ENCODE peak calls at places on chromosomes 11 and 22, in nine cellular contexts. One of them, this sample, is unnamed.

GRCh38 chr22:20016734-20017621 is at the start of gene ARVCF:
- DNase-seq in trophoblast cell: peak; percentile 88
- DNase-seq in esophagus squamous epithelium: no peak
- DNase-seq in effector memory CD4-positive, alpha-beta T cell: peak; percentile 88
- DNase-seq in OCI-LY7: peak; percentile 90
- DNase-seq in SJSA1: peak; percentile 82
- DNase-seq in kidney: peak; percentile 97
- DNase-seq in right lobe of liver: peak; percentile 96
- DNase-seq in PC-3: peak; percentile 86
- DNase-seq in this sample: peak; percentile 84

GRCh38 chr11:61666684-61667297 is 13.4 kb upstream of the DAGLA start:
- DNase-seq in trophoblast cell: no peak
- DNase-seq in esophagus squamous epithelium: no peak
- DNase-seq in effector memory CD4-positive, alpha-beta T cell: no peak
- DNase-seq in OCI-LY7: no peak
- DNase-seq in SJSA1: no peak
- DNase-seq in kidney: no peak
- DNase-seq in right lobe of liver: no peak
- DNase-seq in PC-3: no peak
- DNase-seq in this sample: no peak

GRCh38 chr11:114284021-114284420 is 12.2 kb upstream of the NNMT start:
- DNase-seq in trophoblast cell: no peak
- DNase-seq in esophagus squamous epithelium: no peak
- DNase-seq in effector memory CD4-positive, alpha-beta T cell: no peak
- DNase-seq in OCI-LY7: no peak
- DNase-seq in SJSA1: no peak
- DNase-seq in kidney: no peak
- DNase-seq in right lobe of liver: peak; percentile 81
- DNase-seq in PC-3: no peak
- DNase-seq in this sample: no peak

GRCh38 chr11:112537846-112538330 is 277.2 kb upstream of the PLET1 start:
- DNase-seq in trophoblast cell: peak; percentile 92
- DNase-seq in esophagus squamous epithelium: no peak
- DNase-seq in effector memory CD4-positive, alpha-beta T cell: no peak
- DNase-seq in OCI-LY7: no peak
- DNase-seq in SJSA1: no peak
- DNase-seq in kidney: no peak
- DNase-seq in right lobe of liver: no peak
- DNase-seq in PC-3: peak; percentile 53
- DNase-seq in this sample: no peak

GRCh38 chr11:94845622-94846021 is 77.5 kb downstream of the AMOTL1 start:
- DNase-seq in trophoblast cell: no peak
- DNase-seq in esophagus squamous epithelium: no peak
- DNase-seq in effector memory CD4-positive, alpha-beta T cell: no peak
- DNase-seq in OCI-LY7: no peak
- DNase-seq in SJSA1: no peak
- DNase-seq in kidney: no peak
- DNase-seq in right lobe of liver: peak; percentile 90
- DNase-seq in PC-3: peak; percentile 93
- DNase-seq in this sample: no peak

GRCh38 chr11:71338806-71339177 is 86.4 kb upstream of the SHANK2 start:
- DNase-seq in trophoblast cell: no peak
- DNase-seq in esophagus squamous epithelium: no peak
- DNase-seq in effector memory CD4-positive, alpha-beta T cell: no peak
- DNase-seq in OCI-LY7: no peak
- DNase-seq in SJSA1: no peak
- DNase-seq in kidney: no peak
- DNase-seq in right lobe of liver: no peak
- DNase-seq in PC-3: no peak
- DNase-seq in this sample: no peak

GRCh38 chr11:19574916-19575315 is 137.7 kb upstream of the NAV2 start:
- DNase-seq in trophoblast cell: no peak
- DNase-seq in esophagus squamous epithelium: no peak
- DNase-seq in effector memory CD4-positive, alpha-beta T cell: no peak
- DNase-seq in OCI-LY7: no peak
- DNase-seq in SJSA1: no peak
- DNase-seq in kidney: no peak
- DNase-seq in right lobe of liver: no peak
- DNase-seq in PC-3: no peak
- DNase-seq in this sample: no peak

GRCh38 chr11:44453213-44453612 is 112.2 kb upstream of the CD82 start:
- DNase-seq in trophoblast cell: no peak
- DNase-seq in esophagus squamous epithelium: no peak
- DNase-seq in effector memory CD4-positive, alpha-beta T cell: no peak
- DNase-seq in OCI-LY7: no peak
- DNase-seq in SJSA1: no peak
- DNase-seq in kidney: no peak
- DNase-seq in right lobe of liver: no peak
- DNase-seq in PC-3: no peak
- DNase-seq in this sample: no peak

GRCh38 chr11:41612415-41612814 is 153.0 kb upstream of the LRRC4C start:
- DNase-seq in trophoblast cell: no peak
- DNase-seq in esophagus squamous epithelium: no peak
- DNase-seq in effector memory CD4-positive, alpha-beta T cell: no peak
- DNase-seq in OCI-LY7: no peak
- DNase-seq in SJSA1: peak; percentile 15
- DNase-seq in kidney: no peak
- DNase-seq in right lobe of liver: no peak
- DNase-seq in PC-3: peak; percentile 54
- DNase-seq in this sample: no peak

GRCh38 chr11:19672591-19673206 is 39.9 kb upstream of the NAV2 start:
- DNase-seq in trophoblast cell: no peak
- DNase-seq in esophagus squamous epithelium: no peak
- DNase-seq in effector memory CD4-positive, alpha-beta T cell: no peak
- DNase-seq in OCI-LY7: no peak
- DNase-seq in SJSA1: no peak
- DNase-seq in kidney: no peak
- DNase-seq in right lobe of liver: no peak
- DNase-seq in PC-3: no peak
- DNase-seq in this sample: no peak

GRCh38 chr11:28964811-28965210 is 856.6 kb downstream of the METTL15 start:
- DNase-seq in trophoblast cell: no peak
- DNase-seq in esophagus squamous epithelium: no peak
- DNase-seq in effector memory CD4-positive, alpha-beta T cell: no peak
- DNase-seq in OCI-LY7: no peak
- DNase-seq in SJSA1: peak; percentile 67
- DNase-seq in kidney: no peak
- DNase-seq in right lobe of liver: no peak
- DNase-seq in PC-3: no peak
- DNase-seq in this sample: no peak

GRCh38 chr11:128714881-128715280 is 21.0 kb downstream of the FLI1 start:
- DNase-seq in trophoblast cell: peak; percentile 72
- DNase-seq in esophagus squamous epithelium: no peak
- DNase-seq in effector memory CD4-positive, alpha-beta T cell: no peak
- DNase-seq in OCI-LY7: no peak
- DNase-seq in SJSA1: peak; percentile 65
- DNase-seq in kidney: peak; percentile 59
- DNase-seq in right lobe of liver: peak; percentile 23
- DNase-seq in PC-3: peak; percentile 66
- DNase-seq in this sample: no peak

GRCh38 chr22:44260216-44261035 is 52.3 kb downstream of the SHISAL1 start:
- DNase-seq in trophoblast cell: no peak
- DNase-seq in esophagus squamous epithelium: no peak
- DNase-seq in effector memory CD4-positive, alpha-beta T cell: no peak
- DNase-seq in OCI-LY7: no peak
- DNase-seq in SJSA1: no peak
- DNase-seq in kidney: no peak
- DNase-seq in right lobe of liver: peak; percentile 32
- DNase-seq in PC-3: no peak
- DNase-seq in this sample: no peak

GRCh38 chr22:38505595-38506117 is 455 bp downstream of the DDX17 start:
- DNase-seq in trophoblast cell: peak; percentile 14
- DNase-seq in esophagus squamous epithelium: no peak
- DNase-seq in effector memory CD4-positive, alpha-beta T cell: peak; percentile 23
- DNase-seq in OCI-LY7: peak; percentile 78
- DNase-seq in SJSA1: peak; percentile 80
- DNase-seq in kidney: peak; percentile 92
- DNase-seq in right lobe of liver: peak; percentile 85
- DNase-seq in PC-3: peak; percentile 40
- DNase-seq in this sample: no peak

GRCh38 chr11:60870276-60870675 is 2.9 kb downstream of the ZP1 start:
- DNase-seq in trophoblast cell: no peak
- DNase-seq in esophagus squamous epithelium: no peak
- DNase-seq in effector memory CD4-positive, alpha-beta T cell: no peak
- DNase-seq in OCI-LY7: peak; percentile 24
- DNase-seq in SJSA1: no peak
- DNase-seq in kidney: no peak
- DNase-seq in right lobe of liver: no peak
- DNase-seq in PC-3: no peak
- DNase-seq in this sample: no peak

GRCh38 chr11:31874631-31875191 is 63.6 kb upstream of the PAX6 start:
- DNase-seq in trophoblast cell: no peak
- DNase-seq in esophagus squamous epithelium: no peak
- DNase-seq in effector memory CD4-positive, alpha-beta T cell: no peak
- DNase-seq in OCI-LY7: no peak
- DNase-seq in SJSA1: no peak
- DNase-seq in kidney: no peak
- DNase-seq in right lobe of liver: no peak
- DNase-seq in PC-3: no peak
- DNase-seq in this sample: no peak

GRCh38 chr11:1109101-1109917 is 34.6 kb downstream of the MUC2 start:
- DNase-seq in trophoblast cell: no peak
- DNase-seq in esophagus squamous epithelium: no peak
- DNase-seq in effector memory CD4-positive, alpha-beta T cell: no peak
- DNase-seq in OCI-LY7: no peak
- DNase-seq in SJSA1: no peak
- DNase-seq in kidney: peak; percentile 71
- DNase-seq in right lobe of liver: no peak
- DNase-seq in PC-3: no peak
- DNase-seq in this sample: peak; percentile 2

GRCh38 chr11:50394017-50394416 is 361.3 kb downstream of the OR4C45 start:
- DNase-seq in trophoblast cell: no peak
- DNase-seq in esophagus squamous epithelium: no peak
- DNase-seq in effector memory CD4-positive, alpha-beta T cell: no peak
- DNase-seq in OCI-LY7: no peak
- DNase-seq in SJSA1: no peak
- DNase-seq in kidney: no peak
- DNase-seq in right lobe of liver: no peak
- DNase-seq in PC-3: no peak
- DNase-seq in this sample: no peak
- H3K9me3 ChIP-seq in trophoblast cell: no peaks in the 10 kb centered on the region
- H3K9me3 ChIP-seq in esophagus squamous epithelium: peaks cover 55% of the 10 kb centered on the region
- H3K9me3 ChIP-seq in effector memory CD4-positive, alpha-beta T cell: no peaks in the 10 kb centered on the region
- H3K9me3 ChIP-seq in OCI-LY7: peaks cover 66% of the 10 kb centered on the region
- H3K9me3 ChIP-seq in SJSA1: peaks cover 18% of the 10 kb centered on the region
- H3K9me3 ChIP-seq in kidney: peaks cover 22% of the 10 kb centered on the region
- H3K9me3 ChIP-seq in right lobe of liver: no peaks in the 10 kb centered on the region
- H3K9me3 ChIP-seq in PC-3: peaks cover 49% of the 10 kb centered on the region
- H3K9me3 ChIP-seq in this sample: peaks cover 33% of the 10 kb centered on the region

GRCh38 chr11:35539781-35540281 is 14.4 kb upstream of the PAMR1 start:
- DNase-seq in trophoblast cell: peak; percentile 69
- DNase-seq in esophagus squamous epithelium: no peak
- DNase-seq in effector memory CD4-positive, alpha-beta T cell: no peak
- DNase-seq in OCI-LY7: no peak
- DNase-seq in SJSA1: peak; percentile 87
- DNase-seq in kidney: peak; percentile 84
- DNase-seq in right lobe of liver: no peak
- DNase-seq in PC-3: peak; percentile 23
- DNase-seq in this sample: no peak
- H3K4me1 ChIP-seq in trophoblast cell: no peaks in the 10 kb centered on the region
- H3K4me1 ChIP-seq in esophagus squamous epithelium: no peaks in the 10 kb centered on the region
- H3K4me1 ChIP-seq in effector memory CD4-positive, alpha-beta T cell: no peaks in the 10 kb centered on the region
- H3K4me1 ChIP-seq in OCI-LY7: no peaks in the 10 kb centered on the region
- H3K4me1 ChIP-seq in SJSA1: peaks cover 46% of the 10 kb centered on the region
- H3K4me1 ChIP-seq in kidney: no peaks in the 10 kb centered on the region
- H3K4me1 ChIP-seq in right lobe of liver: no peaks in the 10 kb centered on the region
- H3K4me1 ChIP-seq in PC-3: no peaks in the 10 kb centered on the region
- H3K4me1 ChIP-seq in this sample: no peaks in the 10 kb centered on the region

GRCh38 chr11:6746626-6747025 is 25.1 kb downstream of the OR2AG2 start:
- DNase-seq in trophoblast cell: no peak
- DNase-seq in esophagus squamous epithelium: no peak
- DNase-seq in effector memory CD4-positive, alpha-beta T cell: no peak
- DNase-seq in OCI-LY7: no peak
- DNase-seq in SJSA1: no peak
- DNase-seq in kidney: no peak
- DNase-seq in right lobe of liver: no peak
- DNase-seq in PC-3: no peak
- DNase-seq in this sample: no peak

GRCh38 chr11:6745465-6746015 is 26.2 kb downstream of the OR2AG2 start:
- DNase-seq in trophoblast cell: no peak
- DNase-seq in esophagus squamous epithelium: no peak
- DNase-seq in effector memory CD4-positive, alpha-beta T cell: no peak
- DNase-seq in OCI-LY7: no peak
- DNase-seq in SJSA1: no peak
- DNase-seq in kidney: no peak
- DNase-seq in right lobe of liver: no peak
- DNase-seq in PC-3: no peak
- DNase-seq in this sample: no peak

GRCh38 chr11:6746086-6746618 is 25.6 kb downstream of the OR2AG2 start:
- DNase-seq in trophoblast cell: no peak
- DNase-seq in esophagus squamous epithelium: no peak
- DNase-seq in effector memory CD4-positive, alpha-beta T cell: peak; percentile 28
- DNase-seq in OCI-LY7: peak; percentile 73
- DNase-seq in SJSA1: no peak
- DNase-seq in kidney: no peak
- DNase-seq in right lobe of liver: no peak
- DNase-seq in PC-3: no peak
- DNase-seq in this sample: peak; percentile 51

GRCh38 chr11:6747097-6747662 is 24.6 kb downstream of the OR2AG2 start:
- DNase-seq in trophoblast cell: no peak
- DNase-seq in esophagus squamous epithelium: no peak
- DNase-seq in effector memory CD4-positive, alpha-beta T cell: no peak
- DNase-seq in OCI-LY7: no peak
- DNase-seq in SJSA1: no peak
- DNase-seq in kidney: no peak
- DNase-seq in right lobe of liver: no peak
- DNase-seq in PC-3: no peak
- DNase-seq in this sample: no peak

GRCh38 chr11:6745018-6745417 is 26.8 kb downstream of the OR2AG2 start:
- DNase-seq in trophoblast cell: no peak
- DNase-seq in esophagus squamous epithelium: no peak
- DNase-seq in effector memory CD4-positive, alpha-beta T cell: no peak
- DNase-seq in OCI-LY7: no peak
- DNase-seq in SJSA1: no peak
- DNase-seq in kidney: no peak
- DNase-seq in right lobe of liver: no peak
- DNase-seq in PC-3: no peak
- DNase-seq in this sample: no peak
- H3K27ac ChIP-seq in trophoblast cell: no peak overlapping the region
- H3K27ac ChIP-seq in esophagus squamous epithelium: no peak overlapping the region
- H3K27ac ChIP-seq in effector memory CD4-positive, alpha-beta T cell: peak overlapping the region; percentile 79
- H3K27ac ChIP-seq in OCI-LY7: no peak overlapping the region
- H3K27ac ChIP-seq in SJSA1: no peak overlapping the region
- H3K27ac ChIP-seq in kidney: peak overlapping the region; percentile 51
- H3K27ac ChIP-seq in right lobe of liver: peak overlapping the region; percentile 52
- H3K27ac ChIP-seq in PC-3: no peak overlapping the region
- H3K27ac ChIP-seq in this sample: peak overlapping the region; percentile 85

DNA sequence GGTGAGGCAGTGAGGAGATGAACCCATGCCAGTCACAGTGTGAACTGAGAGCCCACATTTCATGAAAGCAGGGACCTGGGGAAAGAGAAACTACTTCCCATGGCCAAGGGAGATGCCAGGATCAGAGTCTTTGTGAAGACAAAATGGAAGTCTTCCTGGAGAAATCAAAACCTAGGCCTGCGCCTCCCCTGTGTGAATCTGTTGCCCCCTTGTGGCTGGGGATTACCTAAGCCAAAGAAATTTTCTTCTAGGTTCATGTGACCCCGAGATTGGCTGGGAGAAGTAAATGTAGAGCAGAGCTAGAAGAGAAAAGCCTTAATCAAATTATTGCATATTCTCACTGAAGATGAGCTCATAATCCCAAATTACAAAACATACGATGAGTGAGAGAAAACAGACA is 1075.3 kb downstream of the TBC1D22A start:
- DNase-seq in trophoblast cell: no peak
- DNase-seq in esophagus squamous epithelium: no peak
- DNase-seq in effector memory CD4-positive, alpha-beta T cell: no peak
- DNase-seq in OCI-LY7: peak; percentile 65
- DNase-seq in SJSA1: peak; percentile 30
- DNase-seq in kidney: no peak
- DNase-seq in right lobe of liver: no peak
- DNase-seq in PC-3: peak; percentile 54
- DNase-seq in this sample: no peak
- H3K9me3 ChIP-seq in trophoblast cell: peaks cover 6% of the 10 kb centered on the region
- H3K9me3 ChIP-seq in esophagus squamous epithelium: no peaks in the 10 kb centered on the region
- H3K9me3 ChIP-seq in effector memory CD4-positive, alpha-beta T cell: no peaks in the 10 kb centered on the region
- H3K9me3 ChIP-seq in OCI-LY7: no peaks in the 10 kb centered on the region
- H3K9me3 ChIP-seq in SJSA1: no peaks in the 10 kb centered on the region
- H3K9me3 ChIP-seq in kidney: no peaks in the 10 kb centered on the region
- H3K9me3 ChIP-seq in right lobe of liver: no peaks in the 10 kb centered on the region
- H3K9me3 ChIP-seq in PC-3: no peaks in the 10 kb centered on the region
- H3K9me3 ChIP-seq in this sample: no peaks in the 10 kb centered on the region